ENCODE peak calls at places on chromosomes 13 and 19, in four cellular contexts. C is NCI-H510A, X is GDM1, E is skeletal muscle cell. O is an unnamed sample.
A peak's percentile ranks its signal among the peaks of the same experiment; 100 is the strongest.

GRCh38 chr13:29674532-29674931 is 79.0 kb upstream of the SLC7A1 start:
- DNase-seq in C (no peak), X (no peak), E (no peak), O (no peak)

GRCh38 chr13:86383561-86383960 is 584.3 kb upstream of the SLITRK6 start:
- DNase-seq in C (no peak), X (no peak), E (no peak), O (no peak)

GRCh38 chr19:658916-659839 is 3.8 kb downstream of the RNF126 start:
- DNase-seq in C (no peak), X (no peak), E (no peak), O (no peak)

GRCh38 chr19:21402303-21402985 is 5.5 kb downstream of the ZNF493 start:
- DNase-seq in C (no peak), X (no peak), E (no peak), O (no peak)

GRCh38 chr13:40993987-40994386 is 25.1 kb downstream of the ELF1 start:
- DNase-seq in C (peak; percentile 47), X (no peak), E (no peak), O (no peak)

GRCh38 chr13:79604752-79605151 is 123.8 kb downstream of the NDFIP2 start:
- DNase-seq in C (no peak), X (no peak), E (no peak), O (no peak)

GRCh38 chr13:25881946-25882574 is 169.8 kb downstream of the SHISA2 start:
- DNase-seq in C (peak; percentile 34), X (no peak), E (peak; percentile 21), O (no peak)

GRCh38 chr13:48094404-48094780 is 512 bp downstream of the MED4 start:
- DNase-seq in C (no peak), X (no peak), E (no peak), O (no peak)

GRCh38 chr13:59360108-59360507 is 803.6 kb downstream of the DIAPH3 start:
- DNase-seq in C (no peak), X (peak; percentile 71), E (no peak), O (peak; percentile 68)

GRCh38 chr19:952680-953500 is 27.1 kb downstream of the ARID3A start:
- DNase-seq in C (no peak), X (no peak), E (no peak), O (no peak)

GRCh38 chr13:68748038-68748437 is 1359.6 kb upstream of the ATXN8OS start:
- DNase-seq in C (no peak), X (no peak), E (no peak), O (no peak)

GRCh38 chr13:105806335-105806920 is 729.0 kb downstream of the EFNB2 start:
- DNase-seq in C (no peak), X (no peak), E (no peak), O (no peak)

GRCh38 chr19:19948800-19949199 is 48.1 kb downstream of the ZNF93 start:
- DNase-seq in C (no peak), X (no peak), E (no peak), O (peak; percentile 24)

GRCh38 chr13:98997738-98998641 is 20.1 kb upstream of the DOCK9 start:
- DNase-seq in C (no peak), X (no peak), E (peak; percentile 56), O (no peak)

GRCh38 chr13:43273362-43273761 is 250.0 kb downstream of the DNAJC15 start:
- DNase-seq in C (no peak), X (no peak), E (peak; percentile 72), O (no peak)

GRCh38 chr13:70896136-70896535 is 787.9 kb upstream of the KLHL1 start:
- DNase-seq in C (no peak), X (no peak), E (no peak), O (no peak)

GRCh38 chr19:8259142-8259921 is 48.8 kb downstream of the CD320 start:
- DNase-seq in C (no peak), X (no peak), E (no peak), O (no peak)

GRCh38 chr13:68056816-68057710 is 826.9 kb upstream of the PCDH9 start:
- DNase-seq in C (no peak), X (no peak), E (peak; percentile 44), O (no peak)

GRCh38 chr13:100549316-100549715 is 39.3 kb downstream of the GGACT start:
- DNase-seq in C (no peak), X (no peak), E (no peak), O (no peak)

GRCh38 chr13:40233731-40234195 is 432.7 kb downstream of the FOXO1 start:
- DNase-seq in C (no peak), X (no peak), E (peak; percentile 65), O (no peak)

GRCh38 chr13:105915451-105915850 is 620.0 kb downstream of the EFNB2 start:
- DNase-seq in C (no peak), X (no peak), E (no peak), O (no peak)

GRCh38 chr19:55809381-55810058 is 22.3 kb downstream of the NLRP11 start:
- DNase-seq in C (peak; percentile 7), X (peak; percentile 47), E (no peak), O (peak; percentile 91)

GRCh38 chr19:55253842-55254624 is 4.8 kb downstream of the PPP6R1 start:
- DNase-seq in C (peak; percentile 72), X (peak; percentile 82), E (no peak), O (peak; percentile 98)

GRCh38 chr19:3296446-3296845 is 69.9 kb upstream of the NFIC start:
- DNase-seq in C (no peak), X (no peak), E (no peak), O (no peak)

GRCh38 chr13:61275251-61275650 is 140.4 kb downstream of the PCDH20 start:
- DNase-seq in C (no peak), X (no peak), E (no peak), O (no peak)

GRCh38 chr13:97068964-97069815 is 74.9 kb upstream of the OXGR1 start:
- DNase-seq in C (no peak), X (no peak), E (no peak), O (no peak)

GRCh38 chr19:14146789-14147216 is 10.4 kb upstream of the ASF1B start:
- DNase-seq in C (no peak), X (no peak), E (peak; percentile 62), O (peak; percentile 34)

GRCh38 chr13:64074989-64075474 is 2659.4 kb upstream of the PCDH20 start:
- DNase-seq in C (no peak), X (no peak), E (no peak), O (peak; percentile 62)

GRCh38 chr19:37309834-37310575 is 60.9 kb upstream of the ZNF527 start:
- DNase-seq in C (no peak), X (peak; percentile 3), E (no peak), O (peak; percentile 37)

GRCh38 chr13:102197193-102197592 is 204.7 kb downstream of the FGF14 start:
- DNase-seq in C (no peak), X (no peak), E (no peak), O (peak; percentile 0)

GRCh38 chr13:26051231-26052135 is at the start of gene SHISA2:
- DNase-seq in C (peak; percentile 53), X (no peak), E (no peak), O (no peak)

O was measured in KBM-7.